ENCODE peak calls at places on chromosomes 13 and 19, in nine cellular contexts. Y is heart right ventricle, Z is fibroblast of mammary gland, S is tibial nerve, I is lung, M is K562, C is AG04450, D is cardiac fibroblast, Q is GM23338. R is an unnamed sample.

GRCh38 chr13:67355791-67356190 is 125.7 kb upstream of the PCDH9 start:
- DNase-seq in Y (no peak), Z (no peak), S (no peak), I (no peak), M (no peak), C (no peak), D (no peak), Q (no peak), R (no peak)

GRCh38 chr13:62357887-62358645 is 942.4 kb upstream of the PCDH20 start:
- DNase-seq in Y (no peak), Z (peak), S (no peak), I (no peak), M (no peak), C (peak), D (peak), Q (peak), R (peak)

GRCh38 chr13:26022538-26023292 is 29.1 kb downstream of the SHISA2 start:
- DNase-seq in Y (peak), Z (peak), S (no peak), I (peak), M (no peak), C (no peak), D (peak), Q (no peak), R (no peak)

GRCh38 chr13:50668044-50668443 is 175.4 kb downstream of the DLEU7 start:
- DNase-seq in Y (no peak), Z (no peak), S (no peak), I (no peak), M (no peak), C (no peak), D (no peak), Q (no peak), R (no peak)

GRCh38 chr13:85303630-85304029 is 495.6 kb downstream of the SLITRK6 start:
- DNase-seq in Y (no peak), Z (no peak), S (no peak), I (no peak), M (no peak), C (no peak), D (no peak), Q (no peak), R (no peak)

GRCh38 chr13:97319088-97319487 is 97.0 kb downstream of the MBNL2 start:
- DNase-seq in Y (peak), Z (no peak), S (no peak), I (no peak), M (no peak), C (no peak), D (peak), Q (no peak), R (no peak)

GRCh38 chr13:90302113-90302512 is 1045.4 kb upstream of the MIR17HG start:
- DNase-seq in Y (no peak), Z (peak), S (no peak), I (no peak), M (peak), C (no peak), D (peak), Q (no peak), R (no peak)

GRCh38 chr19:3608750-3609322 is 2.2 kb upstream of the TBXA2R start:
- DNase-seq in Y (peak), Z (no peak), S (no peak), I (no peak), M (peak), C (no peak), D (no peak), Q (no peak), R (no peak)

GRCh38 chr19:48524728-48525127 is 13.1 kb upstream of the LMTK3 start:
- DNase-seq in Y (no peak), Z (no peak), S (no peak), I (no peak), M (no peak), C (no peak), D (no peak), Q (no peak), R (no peak)

GRCh38 chr19:56333506-56333905 is 18.9 kb upstream of the ZSCAN5A start:
- DNase-seq in Y (no peak), Z (peak), S (no peak), I (no peak), M (peak), C (peak), D (peak), Q (peak), R (peak)

GRCh38 chr13:51995677-51996551 is 15.3 kb downstream of the ATP7B start:
- DNase-seq in Y (peak), Z (no peak), S (no peak), I (peak), M (peak), C (no peak), D (no peak), Q (peak), R (no peak)

GRCh38 chr13:88649855-88650254 is 978.7 kb downstream of the SLITRK5 start:
- DNase-seq in Y (no peak), Z (no peak), S (no peak), I (no peak), M (no peak), C (no peak), D (no peak), Q (no peak), R (no peak)

GRCh38 chr13:30551194-30551593 is 66.5 kb upstream of the USPL1 start:
- DNase-seq in Y (no peak), Z (peak), S (no peak), I (no peak), M (no peak), C (no peak), D (peak), Q (peak), R (peak)

GRCh38 chr13:37134411-37135041 is 29.1 kb upstream of the CSNK1A1L start:
- DNase-seq in Y (no peak), Z (peak), S (no peak), I (no peak), M (no peak), C (peak), D (peak), Q (no peak), R (no peak)

GRCh38 chr19:42148270-42148669 is 16.0 kb upstream of the POU2F2 start:
- DNase-seq in Y (no peak), Z (no peak), S (no peak), I (no peak), M (no peak), C (no peak), D (no peak), Q (no peak), R (no peak)

GRCh38 chr13:48478401-48478800 is 54.5 kb downstream of the RCBTB2 start:
- DNase-seq in Y (no peak), Z (peak), S (no peak), I (no peak), M (no peak), C (no peak), D (peak), Q (no peak), R (no peak)

GRCh38 chr13:104823071-104823470 is 1712.4 kb downstream of the EFNB2 start:
- DNase-seq in Y (no peak), Z (no peak), S (no peak), I (no peak), M (no peak), C (no peak), D (no peak), Q (no peak), R (no peak)

GRCh38 chr13:21453352-21454089 is 5.6 kb downstream of the ZDHHC20 start:
- DNase-seq in Y (no peak), Z (peak), S (no peak), I (no peak), M (no peak), C (no peak), D (no peak), Q (no peak), R (no peak)

GRCh38 chr13:21348771-21349170 is 110.3 kb downstream of the ZDHHC20 start:
- DNase-seq in Y (no peak), Z (no peak), S (no peak), I (no peak), M (no peak), C (no peak), D (no peak), Q (no peak), R (no peak)

GRCh38 chr19:30780032-30780431 is 407.8 kb downstream of the ZNF536 start:
- DNase-seq in Y (no peak), Z (peak), S (no peak), I (no peak), M (no peak), C (no peak), D (no peak), Q (no peak), R (no peak)

GRCh38 chr19:4707322-4707721 is 16.3 kb downstream of the DPP9 start:
- DNase-seq in Y (no peak), Z (no peak), S (no peak), I (no peak), M (no peak), C (no peak), D (no peak), Q (no peak), R (no peak)

GRCh38 chr13:40983269-40983668 is 35.8 kb downstream of the ELF1 start:
- DNase-seq in Y (no peak), Z (peak), S (no peak), I (no peak), M (no peak), C (no peak), D (peak), Q (no peak), R (no peak)

GRCh38 chr13:93698016-93698613 is 471.5 kb downstream of the GPC6 start:
- DNase-seq in Y (no peak), Z (no peak), S (no peak), I (no peak), M (no peak), C (no peak), D (no peak), Q (no peak), R (no peak)

GRCh38 chr13:53758946-53759345 is 730.3 kb downstream of the OLFM4 start:
- DNase-seq in Y (no peak), Z (no peak), S (no peak), I (no peak), M (no peak), C (no peak), D (no peak), Q (peak), R (no peak)

GRCh38 chr13:42728507-42729180 is 52.7 kb upstream of the FAM216B start:
- DNase-seq in Y (no peak), Z (no peak), S (no peak), I (no peak), M (no peak), C (no peak), D (no peak), Q (no peak), R (no peak)

GRCh38 chr19:30228726-30229523 is 143.3 kb upstream of the ZNF536 start:
- DNase-seq in Y (no peak), Z (peak), S (no peak), I (no peak), M (no peak), C (no peak), D (no peak), Q (peak), R (no peak)

GRCh38 chr19:49852631-49853126 is 1.7 kb downstream of the PTOV1 start:
- DNase-seq in Y (no peak), Z (peak), S (no peak), I (no peak), M (no peak), C (no peak), D (no peak), Q (no peak), R (no peak)
- H3K4me3 ChIP-seq in Y (no peak), Z (peak), S (no peak), I (no peak), M (peak), C (peak), D (peak), Q (peak), R (peak)

GRCh38 chr13:108508263-108508662 is 121.1 kb upstream of the MYO16 start:
- DNase-seq in Y (no peak), Z (peak), S (no peak), I (no peak), M (no peak), C (no peak), D (peak), Q (peak), R (no peak)
- TF ChIP-seq CTCF in Y (peak), Z (peak), S (peak), I (peak), M (peak), C (peak), D (peak), Q (peak), R (peak)

GRCh38 chr19:13764821-13765394 is 586 bp downstream of the MRI1 start:
- DNase-seq in Y (peak), Z (no peak), S (no peak), I (no peak), M (peak), C (no peak), D (peak), Q (peak), R (peak)
- H3K4me3 ChIP-seq in Y (peak), Z (peak), S (peak), I (peak), M (peak), C (peak), D (peak), Q (peak), R (peak)

GRCh38 chr13:102089177-102089576 is 312.7 kb downstream of the FGF14 start:
- DNase-seq in Y (no peak), Z (peak), S (no peak), I (no peak), M (no peak), C (no peak), D (peak), Q (no peak), R (no peak)
- TF ChIP-seq CTCF in Y (peak), Z (peak), S (no peak), I (no peak), M (no peak), C (peak), D (peak), Q (peak), R (no peak)

DNA sequence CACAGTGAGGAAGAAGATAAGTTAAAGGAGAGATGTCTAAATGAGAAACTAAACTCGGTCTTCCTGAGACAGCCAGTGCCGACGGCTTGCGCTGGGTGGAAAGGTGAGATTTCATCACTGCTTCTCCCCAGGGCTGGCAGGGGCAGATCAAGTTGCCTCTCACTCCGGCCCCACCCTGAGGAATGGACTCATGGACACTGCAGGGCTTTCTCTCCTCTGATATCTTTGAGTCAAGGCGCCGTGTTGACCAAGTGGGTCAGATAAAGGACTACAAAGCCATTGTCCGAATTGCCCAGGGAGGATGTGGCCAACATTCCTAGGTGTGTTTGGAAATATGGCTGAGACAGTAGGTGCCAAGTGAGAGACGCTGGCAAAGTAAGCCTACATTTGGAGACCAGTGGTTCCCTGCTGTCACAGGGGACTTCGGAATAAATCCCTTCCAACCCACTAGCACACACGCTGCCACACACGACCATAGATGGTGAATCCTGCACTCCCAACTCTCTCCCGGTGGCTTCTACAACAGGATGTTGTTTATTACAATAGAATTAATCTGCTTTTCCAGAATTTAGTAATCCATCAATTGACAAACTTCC is 156.5 kb upstream of the TSC22D1 start:
- DNase-seq in Y (no peak), Z (no peak), S (no peak), I (no peak), M (no peak), C (no peak), D (peak), Q (peak), R (no peak)
- H3K4me3 ChIP-seq in Y (no peak), Z (no peak), S (no peak), I (no peak), M (no peak), C (no peak), D (no peak), Q (no peak), R (no peak)

DNA sequence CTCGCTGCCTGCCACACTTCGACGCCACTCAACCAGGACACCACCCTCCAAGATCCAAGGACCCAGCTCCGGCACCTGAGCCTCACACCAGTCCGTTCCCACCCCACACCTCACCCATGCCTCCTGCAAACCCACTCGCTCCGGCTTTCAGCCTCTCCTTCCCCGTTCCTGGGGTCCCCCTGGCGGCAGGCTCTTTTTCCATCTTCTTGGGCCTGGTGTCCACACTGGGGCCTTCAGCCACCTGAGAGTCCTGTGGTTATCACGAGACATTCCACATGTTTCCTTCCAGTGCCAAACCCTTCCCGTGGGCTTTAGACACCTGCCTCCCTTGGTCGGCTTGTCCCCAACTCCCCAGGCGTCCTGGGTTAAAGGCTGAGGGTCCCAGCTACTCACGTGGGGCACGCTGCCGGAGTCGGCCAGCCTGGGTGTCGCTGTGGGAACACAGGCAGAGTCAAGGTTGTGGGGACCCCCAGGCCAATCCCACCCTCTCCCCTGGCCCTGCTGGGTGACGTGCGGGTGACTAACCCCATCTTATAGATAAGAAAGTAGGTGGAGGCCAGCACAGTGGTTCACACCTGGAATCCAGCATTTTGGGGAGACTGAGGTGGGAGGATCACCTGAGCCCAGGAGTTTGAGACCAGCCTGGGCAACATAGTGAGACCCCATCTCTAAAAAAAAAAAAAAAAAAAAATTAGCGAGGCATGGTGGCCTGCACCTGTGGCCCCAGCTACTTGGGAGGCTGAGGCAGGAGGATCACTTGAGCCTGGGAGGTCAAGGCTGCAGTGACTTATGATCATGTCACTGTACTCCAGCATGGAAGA is 2.0 kb downstream of the JSRP1 start:
- DNase-seq in Y (no peak), Z (no peak), S (no peak), I (no peak), M (no peak), C (no peak), D (no peak), Q (peak), R (no peak)
- TF ChIP-seq CTCF in Y (peak), Z (peak), S (no peak), I (no peak), M (peak), C (peak), D (peak), Q (peak), R (peak)

DNA sequence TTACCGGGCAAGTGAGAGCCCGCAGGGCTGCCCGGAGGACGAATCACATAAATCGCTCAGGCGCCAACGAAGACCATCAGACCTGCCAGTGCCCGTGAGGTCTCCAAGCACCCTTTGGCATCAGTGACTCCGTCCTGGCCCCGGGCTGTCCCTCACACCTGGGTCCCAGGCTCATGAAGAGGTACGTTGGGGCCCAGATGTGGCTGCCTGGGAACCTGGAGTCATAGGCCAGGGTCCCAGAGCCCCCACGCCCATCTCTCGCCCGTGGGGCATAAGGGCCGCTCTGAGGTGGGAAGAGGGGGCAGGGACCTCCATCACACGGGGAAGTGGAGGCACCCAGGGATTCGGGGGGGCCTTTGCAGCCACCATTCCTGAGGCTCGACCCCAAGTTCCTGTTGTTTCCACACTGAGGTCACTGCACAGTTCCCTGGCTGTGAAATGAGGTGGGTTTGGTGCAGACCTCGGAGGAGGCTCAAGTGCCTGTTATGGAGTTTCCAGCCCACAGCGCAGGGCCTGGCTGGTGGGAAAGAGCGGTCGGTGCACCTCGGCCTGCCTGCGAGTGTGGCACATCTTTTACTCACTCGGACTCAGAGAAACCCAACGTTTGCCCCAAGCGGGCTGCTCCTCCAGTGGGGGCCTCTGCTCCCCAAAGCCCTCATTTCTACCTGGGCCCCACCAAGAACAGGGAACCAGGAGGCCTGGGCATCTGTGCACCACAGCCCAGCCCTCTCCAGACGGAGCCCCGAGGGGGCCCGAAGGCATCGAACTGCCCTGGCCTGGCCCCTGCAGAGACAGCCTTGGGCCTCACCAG is 35.9 kb upstream of the C13orf46 start:
- DNase-seq in Y (no peak), Z (no peak), S (no peak), I (no peak), M (no peak), C (no peak), D (no peak), Q (no peak), R (no peak)
- H3K4me3 ChIP-seq in Y (no peak), Z (no peak), S (no peak), I (no peak), M (no peak), C (no peak), D (no peak), Q (no peak), R (no peak)

GRCh38 chr13:65990684-65991083 is 1239.5 kb downstream of the PCDH9 start:
- DNase-seq in Y (no peak), Z (no peak), S (no peak), I (no peak), M (no peak), C (no peak), D (no peak), Q (peak), R (no peak)

GRCh38 chr13:65985632-65986031 is 1244.5 kb downstream of the PCDH9 start:
- DNase-seq in Y (no peak), Z (no peak), S (no peak), I (no peak), M (no peak), C (no peak), D (no peak), Q (peak), R (no peak)
- TF ChIP-seq CTCF in Y (no peak), Z (no peak), S (no peak), I (no peak), M (no peak), C (no peak), D (no peak), Q (peak), R (no peak)

GRCh38 chr19:53882391-53883050 is 524 bp downstream of the PRKCG start:
- DNase-seq in Y (no peak), Z (no peak), S (no peak), I (no peak), M (no peak), C (no peak), D (no peak), Q (peak), R (no peak)

GRCh38 chr19:53881482-53882390 is at the start of gene PRKCG:
- DNase-seq in Y (peak), Z (no peak), S (no peak), I (peak), M (peak), C (no peak), D (no peak), Q (peak), R (no peak)

GRCh38 chr19:53883741-53884140 is 1.7 kb downstream of the PRKCG start:
- DNase-seq in Y (no peak), Z (no peak), S (no peak), I (no peak), M (no peak), C (no peak), D (no peak), Q (peak), R (no peak)

GRCh38 chr19:53884256-53884655 is 2.3 kb downstream of the PRKCG start:
- DNase-seq in Y (no peak), Z (no peak), S (no peak), I (no peak), M (no peak), C (no peak), D (no peak), Q (no peak), R (no peak)

GRCh38 chr19:53883231-53883661 is 1.2 kb downstream of the PRKCG start:
- DNase-seq in Y (no peak), Z (no peak), S (no peak), I (no peak), M (peak), C (no peak), D (no peak), Q (peak), R (no peak)
- H3K4me3 ChIP-seq in Y (no peak), Z (no peak), S (no peak), I (no peak), M (no peak), C (no peak), D (no peak), Q (peak), R (no peak)